ENCODE peak calls at places on chromosomes 2 and 18, in ten cellular contexts. I, Y, B, L, G, H, Q, K, S and O are unnamed samples.

GRCh38 chr2:130391872-130392670 is 36.2 kb downstream of the PTPN18 start:
- DNase-seq in B (no peak), G (no peak), Y (no peak), K (no peak), H (no peak), I (peak), L (peak), Q (peak), S (no peak), O (no peak)

GRCh38 chr2:104861295-104862060 is 7.6 kb downstream of the POU3F3 start:
- DNase-seq in B (no peak), K (no peak), G (no peak), Q (no peak), L (no peak), I (no peak), Y (no peak), S (no peak), H (no peak), O (no peak)

GRCh38 chr2:134375935-134376334 is 122.1 kb downstream of the MGAT5 start:
- DNase-seq in H (peak), L (peak), I (peak), G (peak), B (peak), Q (peak), S (no peak), K (no peak), Y (peak), O (peak)

GRCh38 chr18:58104071-58104470 is 60.0 kb downstream of the NEDD4L start:
- DNase-seq in Q (no peak), S (no peak), I (no peak), L (no peak), B (no peak), K (no peak), Y (no peak), G (no peak), H (no peak), O (no peak)

GRCh38 chr2:5697554-5697953 is 5.4 kb downstream of the SOX11 start:
- DNase-seq in Y (no peak), L (no peak), S (no peak), H (no peak), I (no peak), B (no peak), G (no peak), Q (no peak), K (no peak), O (no peak)

GRCh38 chr18:77111449-77112160 is 21.0 kb downstream of the MBP start:
- DNase-seq in L (no peak), K (no peak), H (no peak), B (no peak), Y (peak), S (no peak), I (no peak), G (no peak), Q (no peak), O (peak)

GRCh38 chr2:26961603-26962184 is 8.7 kb upstream of the MAPRE3 start:
- DNase-seq in Y (peak), H (peak), I (peak), L (peak), S (peak), B (peak), K (peak), Q (peak), G (peak), O (peak)

GRCh38 chr18:10015941-10016819 is 102.4 kb downstream of the VAPA start:
- DNase-seq in K (no peak), H (peak), I (peak), L (peak), B (peak), G (no peak), Y (no peak), Q (peak), S (peak), O (peak)

GRCh38 chr2:133192028-133192427 is 376.2 kb downstream of the NCKAP5 start:
- DNase-seq in L (no peak), Q (no peak), K (no peak), H (no peak), B (no peak), Y (no peak), G (no peak), S (no peak), I (no peak), O (no peak)

GRCh38 chr18:75784413-75784812 is 356.9 kb upstream of the SMIM21 start:
- DNase-seq in Y (no peak), I (no peak), L (no peak), H (no peak), K (no peak), G (no peak), S (no peak), Q (no peak), B (peak), O (no peak)

GRCh38 chr2:49770919-49771318 is 616.6 kb upstream of the FSHR start:
- DNase-seq in Y (peak), L (peak), S (peak), Q (no peak), B (peak), I (no peak), K (no peak), G (no peak), H (peak), O (peak)

GRCh38 chr2:226325541-226325940 is 474.1 kb downstream of the IRS1 start:
- DNase-seq in K (no peak), I (no peak), Y (no peak), L (no peak), Q (no peak), S (no peak), G (no peak), H (no peak), B (no peak), O (no peak)

GRCh38 chr18:12031836-12032235 is 50.5 kb downstream of the IMPA2 start:
- DNase-seq in G (peak), B (peak), K (no peak), S (no peak), I (peak), Q (peak), Y (no peak), H (no peak), L (peak), O (peak)

GRCh38 chr2:233208382-233209116 is 42.9 kb upstream of the ATG16L1 start:
- DNase-seq in S (no peak), Q (no peak), I (no peak), L (peak), G (no peak), Y (no peak), H (peak), B (no peak), K (no peak), O (no peak)

GRCh38 chr2:113138428-113139322 is 11.3 kb downstream of the IL1RN start:
- DNase-seq in Y (peak), B (peak), I (peak), K (no peak), L (peak), G (no peak), S (peak), Q (peak), H (peak), O (peak)

GRCh38 chr2:19868224-19868623 is 33.6 kb downstream of the TTC32 start:
- DNase-seq in K (no peak), B (no peak), S (no peak), I (no peak), H (no peak), Q (no peak), Y (no peak), G (no peak), L (no peak), O (no peak)

GRCh38 chr18:12426924-12427323 is 19.2 kb downstream of the PRELID3A start:
- DNase-seq in K (no peak), B (no peak), L (no peak), S (no peak), H (no peak), I (no peak), Q (no peak), Y (no peak), G (no peak), O (no peak)

GRCh38 chr18:56233595-56233994 is 404.8 kb downstream of the TXNL1 start:
- DNase-seq in Q (peak), L (peak), Y (no peak), K (no peak), S (no peak), H (peak), G (no peak), B (peak), I (peak), O (peak)

DNA sequence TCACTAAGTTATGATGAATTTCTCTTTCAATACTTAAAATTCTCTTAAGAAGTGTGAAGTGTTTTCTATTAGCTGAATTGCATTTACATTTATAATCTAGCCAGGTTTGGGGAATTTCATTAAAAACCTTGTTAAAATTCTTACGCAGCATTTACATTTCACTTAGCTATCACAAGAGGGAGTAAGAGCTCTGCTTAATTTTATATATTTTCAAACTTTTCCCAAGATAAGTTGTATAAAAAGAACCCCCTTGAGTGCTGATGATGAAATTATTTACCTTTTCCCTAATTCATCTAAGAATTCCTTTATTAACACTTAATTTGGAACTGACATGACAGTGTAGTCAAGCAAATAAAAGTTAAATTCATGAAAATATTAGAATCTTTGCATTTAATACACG is 54.2 kb upstream of the ZSWIM2 start:
- DNase-seq in K (no peak), G (no peak), L (peak), H (peak), Q (no peak), S (no peak), Y (no peak), B (peak), I (no peak), O (peak)
- TF ChIP-seq CTCF in K (peak), G (peak), L (no peak), H (peak), Q (peak), S (peak), Y (no peak), B (peak), I (peak), O (peak)

GRCh38 chr2:161414015-161414384 is 2.1 kb upstream of the TBR1 start:
- DNase-seq in L (no peak), B (peak), G (no peak), H (no peak), S (no peak), K (no peak), I (no peak), Y (no peak), Q (no peak), O (no peak)
- H3K4me3 ChIP-seq in L (peak), B (peak), G (peak), H (peak), S (peak), K (peak), I (peak), Y (peak), Q (peak), O (peak)

GRCh38 chr2:207896525-207897295 is 127.0 kb upstream of the FZD5 start:
- DNase-seq in Q (no peak), G (no peak), S (no peak), B (no peak), I (no peak), K (no peak), H (peak), L (no peak), Y (no peak), O (peak)
- TF ChIP-seq CTCF in Q (peak), G (no peak), S (peak), B (peak), I (peak), K (peak), H (peak), L (no peak), Y (no peak), O (peak)

DNA sequence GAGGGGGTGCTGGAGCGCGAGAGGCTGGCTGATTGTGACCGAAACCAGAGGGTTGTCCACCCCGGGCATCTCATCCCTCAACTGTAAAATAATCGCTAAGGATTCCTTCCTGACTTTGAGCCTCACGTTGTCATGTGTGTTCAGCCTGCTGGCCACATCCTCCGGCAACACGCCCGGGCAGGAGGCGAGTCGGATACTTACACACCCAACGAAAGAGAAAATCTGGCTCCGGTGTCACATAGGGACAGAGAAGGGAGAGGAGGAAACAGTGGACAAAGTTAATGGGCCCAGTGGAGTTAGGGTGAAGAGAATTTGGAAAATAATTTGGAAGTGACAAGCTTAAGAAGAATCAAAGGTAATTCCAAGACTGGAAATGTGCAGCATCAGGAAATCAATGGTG is 2.4 kb downstream of the TLX2 start:
- DNase-seq in H (no peak), K (no peak), Y (no peak), S (no peak), Q (no peak), G (no peak), L (no peak), I (no peak), B (no peak), O (no peak)
- H3K4me3 ChIP-seq in H (no peak), K (no peak), Y (peak), S (no peak), Q (no peak), G (no peak), L (no peak), I (no peak), B (no peak), O (no peak)

GRCh38 chr2:237171396-237171795 is 85.7 kb downstream of the COPS8 start:
- DNase-seq in G (peak), I (peak), B (peak), H (peak), S (peak), Y (no peak), Q (peak), L (peak), K (peak), O (peak)
- TF ChIP-seq CTCF in G (peak), I (peak), B (peak), H (peak), S (peak), Y (no peak), Q (peak), L (no peak), K (peak), O (peak)

GRCh38 chr2:70964133-70964532 is 14.3 kb upstream of the ANKRD53 start:
- DNase-seq in B (no peak), K (no peak), H (no peak), G (no peak), I (no peak), S (no peak), Q (no peak), L (no peak), Y (no peak), O (no peak)

GRCh38 chr2:70966681-70967080 is 11.7 kb upstream of the ANKRD53 start:
- DNase-seq in L (no peak), Q (no peak), B (no peak), I (no peak), H (no peak), K (no peak), Y (peak), G (no peak), S (no peak), O (no peak)

GRCh38 chr2:70962885-70963878 is 15.2 kb upstream of the ANKRD53 start:
- DNase-seq in I (no peak), B (no peak), H (no peak), S (no peak), Y (peak), G (no peak), Q (no peak), L (no peak), K (no peak), O (no peak)

GRCh38 chr2:70965506-70965905 is 12.9 kb upstream of the ANKRD53 start:
- DNase-seq in S (no peak), L (no peak), Y (peak), B (no peak), H (no peak), G (no peak), Q (no peak), I (no peak), K (no peak), O (no peak)

DNA sequence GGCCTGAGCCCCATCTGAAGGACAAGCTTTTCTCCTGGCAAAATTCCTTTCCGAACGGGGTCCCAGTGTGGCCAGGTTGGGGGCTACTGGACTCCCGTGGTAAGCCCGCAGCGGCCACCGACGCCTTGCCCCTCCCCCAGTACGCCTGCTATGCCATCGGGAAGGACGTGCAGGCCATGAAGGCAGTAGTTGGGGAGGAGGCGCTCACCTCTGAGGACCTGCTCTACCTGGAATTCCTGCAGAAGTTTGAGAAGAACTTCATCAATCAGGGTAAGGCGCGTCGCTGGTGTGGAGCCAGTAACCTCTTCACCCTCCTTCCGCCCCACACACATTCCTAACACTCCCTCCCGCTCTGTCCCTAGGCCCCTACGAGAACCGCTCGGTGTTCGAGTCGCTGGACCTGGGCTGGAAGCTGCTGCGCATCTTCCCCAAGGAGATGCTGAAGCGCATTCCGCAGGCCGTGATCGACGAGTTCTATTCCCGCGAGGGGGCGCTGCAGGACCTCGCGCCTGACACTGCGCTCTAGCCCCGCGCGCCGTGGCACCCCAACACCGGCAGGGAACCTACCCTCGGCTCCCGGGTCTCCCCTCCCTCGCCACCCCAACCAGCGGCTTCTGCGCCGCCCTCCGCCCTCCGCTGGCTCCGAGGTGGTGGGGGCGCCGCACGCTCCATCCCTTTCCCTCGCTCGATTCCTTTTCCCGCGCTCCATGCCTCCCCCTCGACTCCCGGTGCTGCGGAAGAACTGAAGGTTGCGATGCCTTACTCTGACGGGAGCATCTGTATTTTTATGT is 13.6 kb upstream of the ANKRD53 start:
- DNase-seq in I (peak), Y (peak), H (no peak), S (no peak), L (peak), B (peak), K (no peak), G (peak), Q (peak), O (peak)
- H3K4me3 ChIP-seq in I (peak), Y (peak), H (no peak), S (no peak), L (peak), B (peak), K (peak), G (peak), Q (peak), O (peak)